ENCODE peak calls at places on chromosomes 7 and 10, in seven cellular contexts. Z is SHP77; Y is AML-193; N is activated CD4-positive, alpha-beta T cell treated with anti-CD3 and anti-CD28 coated beads for 48 hours; S is PC-3; G is iPS DF 19.7; C is AG08396. O is an unnamed sample.
A peak's percentile ranks its signal among the peaks of the same experiment; 100 is the strongest.

GRCh38 chr10:24920907-24921881 is 31.2 kb downstream of the PRTFDC1 start:
- DNase-seq in Z (no peak), Y (peak; percentile 67), N (peak; percentile 83), S (peak; percentile 73), G (no peak), C (peak; percentile 84), O (no peak)

GRCh38 chr10:77635402-77636227 is 2.0 kb downstream of the KCNMA1 start:
- DNase-seq in Z (no peak), Y (no peak), N (no peak), S (peak; percentile 70), G (no peak), C (no peak), O (no peak)

GRCh38 chr7:107989618-107990373 is 13.2 kb downstream of the LAMB1 start:
- DNase-seq in Z (no peak), Y (no peak), N (no peak), S (no peak), G (no peak), C (no peak), O (no peak)

GRCh38 chr10:23172429-23172828 is 19.7 kb upstream of the PTF1A start:
- DNase-seq in Z (no peak), Y (no peak), N (no peak), S (no peak), G (no peak), C (no peak), O (no peak)

GRCh38 chr7:158828343-158829020 is 827 bp downstream of the ESYT2 start:
- DNase-seq in Z (peak; percentile 17), Y (no peak), N (peak; percentile 28), S (no peak), G (no peak), C (peak; percentile 47), O (no peak)

GRCh38 chr7:82194011-82194410 is 249.6 kb downstream of the CACNA2D1 start:
- DNase-seq in Z (no peak), Y (no peak), N (no peak), S (peak; percentile 22), G (no peak), C (peak; percentile 45), O (no peak)

GRCh38 chr10:71865561-71866041 is 14.6 kb upstream of the PSAP start:
- DNase-seq in Z (no peak), Y (no peak), N (no peak), S (no peak), G (no peak), C (no peak), O (no peak)

GRCh38 chr10:69048103-69048502 is 39.8 kb upstream of the SRGN start:
- DNase-seq in Z (no peak), Y (peak; percentile 95), N (peak; percentile 77), S (no peak), G (no peak), C (peak; percentile 22), O (no peak)

GRCh38 chr7:30992414-30992813 is 28.7 kb downstream of the GHRHR start:
- DNase-seq in Z (no peak), Y (no peak), N (no peak), S (no peak), G (no peak), C (no peak), O (no peak)

GRCh38 chr10:36499696-36500095 is 625.7 kb upstream of the ANKRD30A start:
- DNase-seq in Z (no peak), Y (no peak), N (no peak), S (peak; percentile 97), G (no peak), C (no peak), O (no peak)

GRCh38 chr7:29270979-29271658 is 76.5 kb downstream of the CHN2 start:
- DNase-seq in Z (no peak), Y (peak; percentile 35), N (no peak), S (peak; percentile 15), G (no peak), C (no peak), O (no peak)

GRCh38 chr10:76001461-76001860 is 570.0 kb downstream of the LRMDA start:
- DNase-seq in Z (no peak), Y (no peak), N (no peak), S (no peak), G (no peak), C (no peak), O (no peak)

GRCh38 chr7:131556055-131556911 is at the start of gene PODXL:
- DNase-seq in Z (peak; percentile 56), Y (peak; percentile 39), N (peak; percentile 62), S (peak; percentile 60), G (no peak), C (peak; percentile 90), O (no peak)

GRCh38 chr10:102669206-102670064 is 25.2 kb downstream of the TRIM8 start:
- DNase-seq in Z (no peak), Y (peak; percentile 2), N (no peak), S (peak; percentile 65), G (no peak), C (peak; percentile 70), O (no peak)

GRCh38 chr7:156460861-156461632 is 179.5 kb upstream of the RNF32 start:
- DNase-seq in Z (no peak), Y (no peak), N (no peak), S (no peak), G (no peak), C (no peak), O (no peak)

GRCh38 chr7:7562736-7563135 is 3.9 kb upstream of the MIOS start:
- DNase-seq in Z (no peak), Y (no peak), N (no peak), S (no peak), G (no peak), C (no peak), O (no peak)

GRCh38 chr10:118955531-118956252 is 73.8 kb upstream of the NANOS1 start:
- DNase-seq in Z (no peak), Y (no peak), N (no peak), S (no peak), G (no peak), C (no peak), O (no peak)

GRCh38 chr10:21173964-21174669 is 277.0 kb upstream of the NEBL start:
- DNase-seq in Z (peak; percentile 84), Y (no peak), N (peak; percentile 67), S (peak; percentile 77), G (peak; percentile 28), C (no peak), O (no peak)

O was measured in iPS DF 6.9.